ENCODE peak calls at places on chromosomes 6 and 20, in eight cellular contexts. One of them, this sample, is unnamed.

GRCh38 chr6:49457771-49458170 is 5.3 kb downstream of the MMUT start:
- DNase-seq in testis: no peak
- DNase-seq in body of pancreas: no peak
- DNase-seq in CD8-positive, alpha-beta T cell: no peak
- DNase-seq in OCI-LY7: no peak
- DNase-seq in esophagus squamous epithelium: no peak
- DNase-seq in effector memory CD4-positive, alpha-beta T cell: no peak
- DNase-seq in HAP-1: no peak
- DNase-seq in this sample: no peak

GRCh38 chr6:42368156-42368555 is 83.6 kb downstream of the TRERF1 start:
- DNase-seq in testis: no peak
- DNase-seq in body of pancreas: no peak
- DNase-seq in CD8-positive, alpha-beta T cell: no peak
- DNase-seq in OCI-LY7: no peak
- DNase-seq in esophagus squamous epithelium: no peak
- DNase-seq in effector memory CD4-positive, alpha-beta T cell: peak; percentile 53
- DNase-seq in HAP-1: no peak
- DNase-seq in this sample: no peak

GRCh38 chr6:159047896-159048685 is 3.3 kb upstream of the TAGAP start:
- DNase-seq in testis: no peak
- DNase-seq in body of pancreas: no peak
- DNase-seq in CD8-positive, alpha-beta T cell: no peak
- DNase-seq in OCI-LY7: no peak
- DNase-seq in esophagus squamous epithelium: no peak
- DNase-seq in effector memory CD4-positive, alpha-beta T cell: no peak
- DNase-seq in HAP-1: no peak
- DNase-seq in this sample: no peak

GRCh38 chr6:39240155-39240757 is 11.0 kb upstream of the KCNK5 start:
- DNase-seq in testis: no peak
- DNase-seq in body of pancreas: no peak
- DNase-seq in CD8-positive, alpha-beta T cell: no peak
- DNase-seq in OCI-LY7: no peak
- DNase-seq in esophagus squamous epithelium: no peak
- DNase-seq in effector memory CD4-positive, alpha-beta T cell: no peak
- DNase-seq in HAP-1: no peak
- DNase-seq in this sample: no peak

GRCh38 chr6:66126358-66126757 is 419.3 kb upstream of the EYS start:
- DNase-seq in testis: no peak
- DNase-seq in body of pancreas: no peak
- DNase-seq in CD8-positive, alpha-beta T cell: no peak
- DNase-seq in OCI-LY7: no peak
- DNase-seq in esophagus squamous epithelium: no peak
- DNase-seq in effector memory CD4-positive, alpha-beta T cell: no peak
- DNase-seq in HAP-1: no peak
- DNase-seq in this sample: no peak

GRCh38 chr6:46985943-46986342 is 56.2 kb downstream of the ADGRF1 start:
- DNase-seq in testis: no peak
- DNase-seq in body of pancreas: no peak
- DNase-seq in CD8-positive, alpha-beta T cell: no peak
- DNase-seq in OCI-LY7: no peak
- DNase-seq in esophagus squamous epithelium: no peak
- DNase-seq in effector memory CD4-positive, alpha-beta T cell: no peak
- DNase-seq in HAP-1: no peak
- DNase-seq in this sample: no peak

GRCh38 chr20:62367483-62368302 is 581 bp upstream of the LAMA5 start:
- DNase-seq in testis: peak; percentile 71
- DNase-seq in body of pancreas: no peak
- DNase-seq in CD8-positive, alpha-beta T cell: no peak
- DNase-seq in OCI-LY7: peak; percentile 66
- DNase-seq in esophagus squamous epithelium: no peak
- DNase-seq in effector memory CD4-positive, alpha-beta T cell: no peak
- DNase-seq in HAP-1: no peak
- DNase-seq in this sample: peak; percentile 74

GRCh38 chr20:10747019-10747418 is 73.2 kb upstream of the JAG1 start:
- DNase-seq in testis: no peak
- DNase-seq in body of pancreas: no peak
- DNase-seq in CD8-positive, alpha-beta T cell: no peak
- DNase-seq in OCI-LY7: no peak
- DNase-seq in esophagus squamous epithelium: no peak
- DNase-seq in effector memory CD4-positive, alpha-beta T cell: no peak
- DNase-seq in HAP-1: peak; percentile 8
- DNase-seq in this sample: no peak

GRCh38 chr6:144474290-144474689 is 189.2 kb downstream of the UTRN start:
- DNase-seq in testis: no peak
- DNase-seq in body of pancreas: no peak
- DNase-seq in CD8-positive, alpha-beta T cell: no peak
- DNase-seq in OCI-LY7: no peak
- DNase-seq in esophagus squamous epithelium: no peak
- DNase-seq in effector memory CD4-positive, alpha-beta T cell: no peak
- DNase-seq in HAP-1: no peak
- DNase-seq in this sample: no peak

GRCh38 chr20:46433051-46433450 is 26.6 kb upstream of the ELMO2 start:
- DNase-seq in testis: no peak
- DNase-seq in body of pancreas: no peak
- DNase-seq in CD8-positive, alpha-beta T cell: no peak
- DNase-seq in OCI-LY7: no peak
- DNase-seq in esophagus squamous epithelium: no peak
- DNase-seq in effector memory CD4-positive, alpha-beta T cell: no peak
- DNase-seq in HAP-1: no peak
- DNase-seq in this sample: no peak

GRCh38 chr20:25274481-25274880 is 26.6 kb downstream of the PYGB start:
- DNase-seq in testis: peak; percentile 12
- DNase-seq in body of pancreas: peak; percentile 10
- DNase-seq in CD8-positive, alpha-beta T cell: no peak
- DNase-seq in OCI-LY7: no peak
- DNase-seq in esophagus squamous epithelium: no peak
- DNase-seq in effector memory CD4-positive, alpha-beta T cell: no peak
- DNase-seq in HAP-1: no peak
- DNase-seq in this sample: peak; percentile 18

GRCh38 chr20:431012-431904 is 23.2 kb downstream of the RBCK1 start:
- DNase-seq in testis: peak; percentile 83
- DNase-seq in body of pancreas: peak; percentile 71
- DNase-seq in CD8-positive, alpha-beta T cell: no peak
- DNase-seq in OCI-LY7: peak; percentile 83
- DNase-seq in esophagus squamous epithelium: no peak
- DNase-seq in effector memory CD4-positive, alpha-beta T cell: no peak
- DNase-seq in HAP-1: peak; percentile 62
- DNase-seq in this sample: peak; percentile 76

GRCh38 chr20:33626190-33626589 is 35.9 kb upstream of the C20orf144 start:
- DNase-seq in testis: no peak
- DNase-seq in body of pancreas: no peak
- DNase-seq in CD8-positive, alpha-beta T cell: no peak
- DNase-seq in OCI-LY7: no peak
- DNase-seq in esophagus squamous epithelium: no peak
- DNase-seq in effector memory CD4-positive, alpha-beta T cell: no peak
- DNase-seq in HAP-1: no peak
- DNase-seq in this sample: no peak
- H3K36me3 ChIP-seq in testis: no peaks in the 10 kb centered on the region
- H3K36me3 ChIP-seq in body of pancreas: no peaks in the 10 kb centered on the region
- H3K36me3 ChIP-seq in CD8-positive, alpha-beta T cell: peaks cover 24% of the 10 kb centered on the region
- H3K36me3 ChIP-seq in OCI-LY7: peaks cover 98% of the 10 kb centered on the region
- H3K36me3 ChIP-seq in esophagus squamous epithelium: no peaks in the 10 kb centered on the region
- H3K36me3 ChIP-seq in effector memory CD4-positive, alpha-beta T cell: peaks cover 23% of the 10 kb centered on the region
- H3K36me3 ChIP-seq in HAP-1: no peaks in the 10 kb centered on the region
- H3K36me3 ChIP-seq in this sample: peaks cover 30% of the 10 kb centered on the region

GRCh38 chr6:164855281-164855680 is 454.1 kb downstream of the C6orf118 start:
- DNase-seq in testis: no peak
- DNase-seq in body of pancreas: no peak
- DNase-seq in CD8-positive, alpha-beta T cell: no peak
- DNase-seq in OCI-LY7: no peak
- DNase-seq in esophagus squamous epithelium: no peak
- DNase-seq in effector memory CD4-positive, alpha-beta T cell: no peak
- DNase-seq in HAP-1: no peak
- DNase-seq in this sample: no peak
- H3K9me3 ChIP-seq in testis: no peaks in the 10 kb centered on the region
- H3K9me3 ChIP-seq in body of pancreas: no peaks in the 10 kb centered on the region
- H3K9me3 ChIP-seq in CD8-positive, alpha-beta T cell: no peaks in the 10 kb centered on the region
- H3K9me3 ChIP-seq in OCI-LY7: no peaks in the 10 kb centered on the region
- H3K9me3 ChIP-seq in esophagus squamous epithelium: no peaks in the 10 kb centered on the region
- H3K9me3 ChIP-seq in effector memory CD4-positive, alpha-beta T cell: no peaks in the 10 kb centered on the region
- H3K9me3 ChIP-seq in HAP-1: no peaks in the 10 kb centered on the region
- H3K9me3 ChIP-seq in this sample: no peaks in the 10 kb centered on the region

GRCh38 chr20:50535162-50535561 is 25.0 kb downstream of the PTPN1 start:
- DNase-seq in testis: no peak
- DNase-seq in body of pancreas: no peak
- DNase-seq in CD8-positive, alpha-beta T cell: no peak
- DNase-seq in OCI-LY7: no peak
- DNase-seq in esophagus squamous epithelium: no peak
- DNase-seq in effector memory CD4-positive, alpha-beta T cell: no peak
- DNase-seq in HAP-1: no peak
- DNase-seq in this sample: no peak

GRCh38 chr20:50532231-50532630 is 22.0 kb downstream of the PTPN1 start:
- DNase-seq in testis: no peak
- DNase-seq in body of pancreas: no peak
- DNase-seq in CD8-positive, alpha-beta T cell: no peak
- DNase-seq in OCI-LY7: no peak
- DNase-seq in esophagus squamous epithelium: no peak
- DNase-seq in effector memory CD4-positive, alpha-beta T cell: no peak
- DNase-seq in HAP-1: no peak
- DNase-seq in this sample: no peak

GRCh38 chr20:50533061-50533460 is 22.9 kb downstream of the PTPN1 start:
- DNase-seq in testis: no peak
- DNase-seq in body of pancreas: no peak
- DNase-seq in CD8-positive, alpha-beta T cell: no peak
- DNase-seq in OCI-LY7: no peak
- DNase-seq in esophagus squamous epithelium: no peak
- DNase-seq in effector memory CD4-positive, alpha-beta T cell: no peak
- DNase-seq in HAP-1: no peak
- DNase-seq in this sample: no peak

GRCh38 chr20:50534567-50534966 is 24.4 kb downstream of the PTPN1 start:
- DNase-seq in testis: no peak
- DNase-seq in body of pancreas: no peak
- DNase-seq in CD8-positive, alpha-beta T cell: no peak
- DNase-seq in OCI-LY7: no peak
- DNase-seq in esophagus squamous epithelium: no peak
- DNase-seq in effector memory CD4-positive, alpha-beta T cell: no peak
- DNase-seq in HAP-1: no peak
- DNase-seq in this sample: no peak

DNA sequence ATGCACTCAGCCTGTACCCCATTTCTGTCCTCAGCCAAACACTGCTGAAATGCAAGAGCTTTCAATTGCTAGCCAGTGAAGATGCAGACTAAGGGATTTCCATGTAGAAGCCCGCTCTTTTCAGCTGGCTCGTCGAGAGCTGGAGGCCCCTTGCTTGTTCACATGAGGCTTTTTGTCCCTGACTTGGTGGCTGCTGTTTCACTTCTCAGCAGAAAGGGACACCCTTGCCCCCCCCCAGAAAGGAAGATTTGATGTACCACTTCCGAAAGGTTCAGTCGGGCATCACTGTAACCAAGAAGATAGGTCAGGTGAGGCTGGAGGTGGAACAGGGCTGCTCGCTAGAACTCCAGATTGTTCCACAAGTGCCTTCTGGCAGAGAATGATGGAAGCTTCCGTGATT is 23.3 kb downstream of the PTPN1 start:
- DNase-seq in testis: no peak
- DNase-seq in body of pancreas: no peak
- DNase-seq in CD8-positive, alpha-beta T cell: no peak
- DNase-seq in OCI-LY7: no peak
- DNase-seq in esophagus squamous epithelium: no peak
- DNase-seq in effector memory CD4-positive, alpha-beta T cell: no peak
- DNase-seq in HAP-1: no peak
- DNase-seq in this sample: no peak
- H3K4me1 ChIP-seq in testis: peaks cover 4% of the 10 kb centered on the region
- H3K4me1 ChIP-seq in body of pancreas: peaks cover 14% of the 10 kb centered on the region
- H3K4me1 ChIP-seq in CD8-positive, alpha-beta T cell: peaks cover 44% of the 10 kb centered on the region
- H3K4me1 ChIP-seq in OCI-LY7: peaks cover 17% of the 10 kb centered on the region
- H3K4me1 ChIP-seq in esophagus squamous epithelium: peaks cover 20% of the 10 kb centered on the region
- H3K4me1 ChIP-seq in effector memory CD4-positive, alpha-beta T cell: peaks cover 27% of the 10 kb centered on the region
- H3K4me1 ChIP-seq in HAP-1: peaks cover 4% of the 10 kb centered on the region
- H3K4me1 ChIP-seq in this sample: no peaks in the 10 kb centered on the region

GRCh38 chr6:86793649-86794048 is 143.7 kb upstream of the HTR1E start:
- DNase-seq in testis: no peak
- DNase-seq in body of pancreas: no peak
- DNase-seq in CD8-positive, alpha-beta T cell: no peak
- DNase-seq in OCI-LY7: no peak
- DNase-seq in esophagus squamous epithelium: no peak
- DNase-seq in effector memory CD4-positive, alpha-beta T cell: no peak
- DNase-seq in HAP-1: no peak
- DNase-seq in this sample: no peak

DNA sequence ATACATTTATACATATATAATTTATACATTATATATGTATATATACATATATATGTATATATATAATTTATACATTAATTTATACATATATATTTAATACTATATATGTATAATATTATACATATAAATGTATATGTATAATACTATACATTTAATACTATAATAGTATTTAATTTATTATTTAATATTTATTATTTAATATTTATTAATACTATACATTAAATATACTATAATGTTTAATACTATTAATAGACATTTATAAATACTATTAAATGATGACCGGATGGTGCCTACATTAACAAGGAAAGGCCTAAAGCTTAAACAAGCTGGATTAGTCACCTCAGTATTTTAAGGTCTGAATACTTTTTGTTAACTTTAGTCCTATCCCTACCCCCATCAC is 145.9 kb upstream of the HTR1E start:
- DNase-seq in testis: no peak
- DNase-seq in body of pancreas: no peak
- DNase-seq in CD8-positive, alpha-beta T cell: no peak
- DNase-seq in OCI-LY7: no peak
- DNase-seq in esophagus squamous epithelium: no peak
- DNase-seq in effector memory CD4-positive, alpha-beta T cell: no peak
- DNase-seq in HAP-1: no peak
- DNase-seq in this sample: no peak
- H3K36me3 ChIP-seq in testis: no peaks in the 10 kb centered on the region
- H3K36me3 ChIP-seq in body of pancreas: no peaks in the 10 kb centered on the region
- H3K36me3 ChIP-seq in CD8-positive, alpha-beta T cell: no peaks in the 10 kb centered on the region
- H3K36me3 ChIP-seq in OCI-LY7: no peaks in the 10 kb centered on the region
- H3K36me3 ChIP-seq in esophagus squamous epithelium: no peaks in the 10 kb centered on the region
- H3K36me3 ChIP-seq in effector memory CD4-positive, alpha-beta T cell: no peaks in the 10 kb centered on the region
- H3K36me3 ChIP-seq in HAP-1: no peaks in the 10 kb centered on the region
- H3K36me3 ChIP-seq in this sample: no peaks in the 10 kb centered on the region

GRCh38 chr6:167576798-167577528 is 249.7 kb upstream of the AFDN start:
- DNase-seq in testis: peak; percentile 58
- DNase-seq in body of pancreas: no peak
- DNase-seq in CD8-positive, alpha-beta T cell: no peak
- DNase-seq in OCI-LY7: no peak
- DNase-seq in esophagus squamous epithelium: no peak
- DNase-seq in effector memory CD4-positive, alpha-beta T cell: no peak
- DNase-seq in HAP-1: no peak
- DNase-seq in this sample: no peak
- H3K9me3 ChIP-seq in testis: no peaks in the 10 kb centered on the region
- H3K9me3 ChIP-seq in body of pancreas: no peaks in the 10 kb centered on the region
- H3K9me3 ChIP-seq in CD8-positive, alpha-beta T cell: no peaks in the 10 kb centered on the region
- H3K9me3 ChIP-seq in OCI-LY7: no peaks in the 10 kb centered on the region
- H3K9me3 ChIP-seq in esophagus squamous epithelium: no peaks in the 10 kb centered on the region
- H3K9me3 ChIP-seq in effector memory CD4-positive, alpha-beta T cell: no peaks in the 10 kb centered on the region
- H3K9me3 ChIP-seq in HAP-1: no peaks in the 10 kb centered on the region
- H3K9me3 ChIP-seq in this sample: no peaks in the 10 kb centered on the region

GRCh38 chr6:35724471-35724870 is 12.4 kb upstream of the ARMC12 start:
- DNase-seq in testis: no peak
- DNase-seq in body of pancreas: no peak
- DNase-seq in CD8-positive, alpha-beta T cell: no peak
- DNase-seq in OCI-LY7: no peak
- DNase-seq in esophagus squamous epithelium: no peak
- DNase-seq in effector memory CD4-positive, alpha-beta T cell: no peak
- DNase-seq in HAP-1: no peak
- DNase-seq in this sample: no peak
- H3K4me1 ChIP-seq in testis: peaks cover 95% of the 10 kb centered on the region
- H3K4me1 ChIP-seq in body of pancreas: peaks cover 81% of the 10 kb centered on the region
- H3K4me1 ChIP-seq in CD8-positive, alpha-beta T cell: peaks cover 69% of the 10 kb centered on the region
- H3K4me1 ChIP-seq in OCI-LY7: peaks cover 85% of the 10 kb centered on the region
- H3K4me1 ChIP-seq in esophagus squamous epithelium: peaks cover 64% of the 10 kb centered on the region
- H3K4me1 ChIP-seq in effector memory CD4-positive, alpha-beta T cell: peaks cover 59% of the 10 kb centered on the region
- H3K4me1 ChIP-seq in HAP-1: peaks cover 20% of the 10 kb centered on the region
- H3K4me1 ChIP-seq in this sample: peaks cover 36% of the 10 kb centered on the region